ENCODE peak calls at places on chromosomes 6 and 20, in nine cellular contexts. One of them, this sample, is unnamed.

GRCh38 chr6:21309791-21310190 is 283.8 kb upstream of the SOX4 start:
- DNase-seq in A549: no peak
- DNase-seq in stomach: no peak
- DNase-seq in sigmoid colon: no peak
- DNase-seq in transverse colon: no peak
- DNase-seq in suprapubic skin: no peak
- DNase-seq in ovary: no peak
- DNase-seq in upper lobe of left lung: no peak
- DNase-seq in H1: no peak
- DNase-seq in this sample: no peak

GRCh38 chr20:33250666-33251065 is 14.9 kb downstream of the BPIFA1 start:
- DNase-seq in A549: no peak
- DNase-seq in stomach: no peak
- DNase-seq in sigmoid colon: no peak
- DNase-seq in transverse colon: no peak
- DNase-seq in suprapubic skin: no peak
- DNase-seq in ovary: no peak
- DNase-seq in upper lobe of left lung: no peak
- DNase-seq in H1: no peak
- DNase-seq in this sample: no peak

GRCh38 chr6:10633216-10633615 is 61.2 kb downstream of the C6orf52 start:
- DNase-seq in A549: peak; percentile 28
- DNase-seq in stomach: no peak
- DNase-seq in sigmoid colon: no peak
- DNase-seq in transverse colon: no peak
- DNase-seq in suprapubic skin: no peak
- DNase-seq in ovary: no peak
- DNase-seq in upper lobe of left lung: peak; percentile 35
- DNase-seq in H1: no peak
- DNase-seq in this sample: no peak

GRCh38 chr20:60331688-60332300 is 373.6 kb downstream of the CDH26 start:
- DNase-seq in A549: no peak
- DNase-seq in stomach: no peak
- DNase-seq in sigmoid colon: no peak
- DNase-seq in transverse colon: no peak
- DNase-seq in suprapubic skin: no peak
- DNase-seq in ovary: no peak
- DNase-seq in upper lobe of left lung: no peak
- DNase-seq in H1: no peak
- DNase-seq in this sample: no peak

GRCh38 chr6:137357948-137358266 is 136.3 kb downstream of the OLIG3 start:
- DNase-seq in A549: no peak
- DNase-seq in stomach: no peak
- DNase-seq in sigmoid colon: no peak
- DNase-seq in transverse colon: no peak
- DNase-seq in suprapubic skin: no peak
- DNase-seq in ovary: no peak
- DNase-seq in upper lobe of left lung: no peak
- DNase-seq in H1: no peak
- DNase-seq in this sample: no peak

GRCh38 chr6:31765910-31766794 is 3.7 kb downstream of the SAPCD1 start:
- DNase-seq in A549: no peak
- DNase-seq in stomach: no peak
- DNase-seq in sigmoid colon: no peak
- DNase-seq in transverse colon: no peak
- DNase-seq in suprapubic skin: no peak
- DNase-seq in ovary: no peak
- DNase-seq in upper lobe of left lung: no peak
- DNase-seq in H1: no peak
- DNase-seq in this sample: no peak

GRCh38 chr20:44780226-44780625 is 30.1 kb downstream of the RIMS4 start:
- DNase-seq in A549: peak; percentile 28
- DNase-seq in stomach: no peak
- DNase-seq in sigmoid colon: no peak
- DNase-seq in transverse colon: peak; percentile 15
- DNase-seq in suprapubic skin: no peak
- DNase-seq in ovary: peak; percentile 69
- DNase-seq in upper lobe of left lung: no peak
- DNase-seq in H1: no peak
- DNase-seq in this sample: no peak

GRCh38 chr6:158758464-158758863 is 60.7 kb downstream of the EZR start:
- DNase-seq in A549: no peak
- DNase-seq in stomach: no peak
- DNase-seq in sigmoid colon: no peak
- DNase-seq in transverse colon: no peak
- DNase-seq in suprapubic skin: no peak
- DNase-seq in ovary: no peak
- DNase-seq in upper lobe of left lung: no peak
- DNase-seq in H1: peak; percentile 34
- DNase-seq in this sample: no peak

GRCh38 chr6:130841128-130841728 is 14.0 kb downstream of the SMLR1 start:
- DNase-seq in A549: no peak
- DNase-seq in stomach: no peak
- DNase-seq in sigmoid colon: no peak
- DNase-seq in transverse colon: no peak
- DNase-seq in suprapubic skin: no peak
- DNase-seq in ovary: no peak
- DNase-seq in upper lobe of left lung: no peak
- DNase-seq in H1: no peak
- DNase-seq in this sample: no peak

GRCh38 chr20:48079028-48079427 is 293.7 kb upstream of the SULF2 start:
- DNase-seq in A549: no peak
- DNase-seq in stomach: no peak
- DNase-seq in sigmoid colon: no peak
- DNase-seq in transverse colon: no peak
- DNase-seq in suprapubic skin: no peak
- DNase-seq in ovary: no peak
- DNase-seq in upper lobe of left lung: no peak
- DNase-seq in H1: no peak
- DNase-seq in this sample: no peak

GRCh38 chr6:161044335-161044734 is 52.8 kb downstream of the MAP3K4 start:
- DNase-seq in A549: no peak
- DNase-seq in stomach: no peak
- DNase-seq in sigmoid colon: no peak
- DNase-seq in transverse colon: no peak
- DNase-seq in suprapubic skin: no peak
- DNase-seq in ovary: no peak
- DNase-seq in upper lobe of left lung: no peak
- DNase-seq in H1: no peak
- DNase-seq in this sample: no peak
- TF ChIP-seq EP300 in A549: no peak
- TF ChIP-seq EP300 in stomach: no peak
- TF ChIP-seq EP300 in sigmoid colon: no peak
- TF ChIP-seq EP300 in transverse colon: no peak
- TF ChIP-seq EP300 in suprapubic skin: no peak
- TF ChIP-seq EP300 in ovary: no peak
- TF ChIP-seq EP300 in upper lobe of left lung: no peak
- TF ChIP-seq EP300 in H1: no peak
- TF ChIP-seq EP300 in this sample: no peak

GRCh38 chr6:119957195-119957594 is 607.6 kb upstream of the MAN1A1 start:
- DNase-seq in A549: no peak
- DNase-seq in stomach: no peak
- DNase-seq in sigmoid colon: no peak
- DNase-seq in transverse colon: no peak
- DNase-seq in suprapubic skin: no peak
- DNase-seq in ovary: no peak
- DNase-seq in upper lobe of left lung: no peak
- DNase-seq in H1: peak; percentile 25
- DNase-seq in this sample: no peak
- TF ChIP-seq EP300 in A549: no peak
- TF ChIP-seq EP300 in stomach: no peak
- TF ChIP-seq EP300 in sigmoid colon: no peak
- TF ChIP-seq EP300 in transverse colon: no peak
- TF ChIP-seq EP300 in suprapubic skin: no peak
- TF ChIP-seq EP300 in ovary: no peak
- TF ChIP-seq EP300 in upper lobe of left lung: no peak
- TF ChIP-seq EP300 in H1: no peak
- TF ChIP-seq EP300 in this sample: no peak

GRCh38 chr6:66993272-66993671 is 1286.2 kb upstream of the EYS start:
- DNase-seq in A549: no peak
- DNase-seq in stomach: no peak
- DNase-seq in sigmoid colon: no peak
- DNase-seq in transverse colon: no peak
- DNase-seq in suprapubic skin: no peak
- DNase-seq in ovary: no peak
- DNase-seq in upper lobe of left lung: no peak
- DNase-seq in H1: no peak
- DNase-seq in this sample: no peak
- TF ChIP-seq EP300 in A549: no peak
- TF ChIP-seq EP300 in stomach: no peak
- TF ChIP-seq EP300 in sigmoid colon: no peak
- TF ChIP-seq EP300 in transverse colon: no peak
- TF ChIP-seq EP300 in suprapubic skin: no peak
- TF ChIP-seq EP300 in ovary: no peak
- TF ChIP-seq EP300 in upper lobe of left lung: no peak
- TF ChIP-seq EP300 in H1: no peak
- TF ChIP-seq EP300 in this sample: no peak

GRCh38 chr6:2108700-2109306 is 136.6 kb downstream of the GMDS start:
- DNase-seq in A549: no peak
- DNase-seq in stomach: no peak
- DNase-seq in sigmoid colon: no peak
- DNase-seq in transverse colon: no peak
- DNase-seq in suprapubic skin: no peak
- DNase-seq in ovary: no peak
- DNase-seq in upper lobe of left lung: no peak
- DNase-seq in H1: no peak
- DNase-seq in this sample: no peak
- TF ChIP-seq EP300 in A549: no peak
- TF ChIP-seq EP300 in stomach: no peak
- TF ChIP-seq EP300 in sigmoid colon: no peak
- TF ChIP-seq EP300 in transverse colon: no peak
- TF ChIP-seq EP300 in suprapubic skin: no peak
- TF ChIP-seq EP300 in ovary: no peak
- TF ChIP-seq EP300 in upper lobe of left lung: no peak
- TF ChIP-seq EP300 in H1: no peak
- TF ChIP-seq EP300 in this sample: no peak

DNA sequence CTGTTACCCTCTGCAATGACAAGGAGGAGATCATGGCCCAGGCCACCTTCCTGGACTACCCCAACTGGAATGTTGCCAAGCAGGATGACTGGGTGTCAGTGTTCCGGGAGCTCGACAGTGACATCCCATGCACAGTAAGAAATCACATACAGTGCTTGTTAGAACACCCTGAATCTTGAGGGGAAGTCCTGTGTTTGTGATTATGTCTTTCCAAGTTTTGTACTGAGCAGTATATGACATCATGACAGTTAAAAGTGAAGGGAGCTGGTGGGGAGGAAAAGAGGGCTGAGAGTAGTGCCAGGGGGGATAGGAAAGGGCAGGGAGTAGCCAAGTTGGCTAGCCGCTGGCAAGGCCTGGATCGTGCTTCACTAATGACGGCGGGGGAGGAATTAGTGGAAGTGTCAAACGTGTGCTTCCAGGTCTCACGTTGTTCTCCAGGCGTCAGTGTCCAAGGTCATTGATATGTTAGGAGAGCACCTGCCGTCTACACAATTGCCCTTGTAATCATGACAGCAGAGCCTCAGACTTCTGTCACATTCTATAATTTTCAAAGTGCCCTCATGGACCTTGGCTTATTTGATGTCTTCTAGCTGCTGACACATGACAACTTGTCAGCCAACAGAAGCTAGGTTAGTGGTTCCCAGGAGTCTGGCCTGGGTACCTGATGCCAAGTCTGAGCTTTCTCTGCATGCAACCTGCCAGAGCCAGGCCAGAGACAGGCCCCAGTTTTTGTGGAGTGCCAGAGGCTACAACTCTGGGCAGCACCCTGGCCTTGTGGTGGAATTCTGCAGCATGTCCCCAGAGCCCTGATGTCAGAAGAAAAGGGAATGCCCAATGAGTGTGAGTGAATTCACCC is 18.8 kb downstream of the CFAP61 start:
- DNase-seq in A549: no peak
- DNase-seq in stomach: no peak
- DNase-seq in sigmoid colon: no peak
- DNase-seq in transverse colon: no peak
- DNase-seq in suprapubic skin: no peak
- DNase-seq in ovary: no peak
- DNase-seq in upper lobe of left lung: no peak
- DNase-seq in H1: no peak
- DNase-seq in this sample: no peak
- TF ChIP-seq EP300 in A549: no peak
- TF ChIP-seq EP300 in stomach: no peak
- TF ChIP-seq EP300 in sigmoid colon: no peak
- TF ChIP-seq EP300 in transverse colon: no peak
- TF ChIP-seq EP300 in suprapubic skin: no peak
- TF ChIP-seq EP300 in ovary: no peak
- TF ChIP-seq EP300 in upper lobe of left lung: no peak
- TF ChIP-seq EP300 in H1: no peak
- TF ChIP-seq EP300 in this sample: no peak

GRCh38 chr6:41335296-41335695 is at the start of gene NCR2:
- DNase-seq in A549: no peak
- DNase-seq in stomach: no peak
- DNase-seq in sigmoid colon: no peak
- DNase-seq in transverse colon: no peak
- DNase-seq in suprapubic skin: no peak
- DNase-seq in ovary: no peak
- DNase-seq in upper lobe of left lung: no peak
- DNase-seq in H1: no peak
- DNase-seq in this sample: no peak

GRCh38 chr6:41335943-41336342 is 535 bp downstream of the NCR2 start:
- DNase-seq in A549: no peak
- DNase-seq in stomach: no peak
- DNase-seq in sigmoid colon: no peak
- DNase-seq in transverse colon: no peak
- DNase-seq in suprapubic skin: no peak
- DNase-seq in ovary: no peak
- DNase-seq in upper lobe of left lung: no peak
- DNase-seq in H1: no peak
- DNase-seq in this sample: no peak

GRCh38 chr6:41332842-41333736 is 2.3 kb upstream of the NCR2 start:
- DNase-seq in A549: no peak
- DNase-seq in stomach: no peak
- DNase-seq in sigmoid colon: no peak
- DNase-seq in transverse colon: no peak
- DNase-seq in suprapubic skin: no peak
- DNase-seq in ovary: no peak
- DNase-seq in upper lobe of left lung: no peak
- DNase-seq in H1: no peak
- DNase-seq in this sample: no peak

GRCh38 chr6:41336824-41337223 is 1.4 kb downstream of the NCR2 start:
- DNase-seq in A549: no peak
- DNase-seq in stomach: no peak
- DNase-seq in sigmoid colon: no peak
- DNase-seq in transverse colon: no peak
- DNase-seq in suprapubic skin: no peak
- DNase-seq in ovary: no peak
- DNase-seq in upper lobe of left lung: no peak
- DNase-seq in H1: no peak
- DNase-seq in this sample: no peak

DNA sequence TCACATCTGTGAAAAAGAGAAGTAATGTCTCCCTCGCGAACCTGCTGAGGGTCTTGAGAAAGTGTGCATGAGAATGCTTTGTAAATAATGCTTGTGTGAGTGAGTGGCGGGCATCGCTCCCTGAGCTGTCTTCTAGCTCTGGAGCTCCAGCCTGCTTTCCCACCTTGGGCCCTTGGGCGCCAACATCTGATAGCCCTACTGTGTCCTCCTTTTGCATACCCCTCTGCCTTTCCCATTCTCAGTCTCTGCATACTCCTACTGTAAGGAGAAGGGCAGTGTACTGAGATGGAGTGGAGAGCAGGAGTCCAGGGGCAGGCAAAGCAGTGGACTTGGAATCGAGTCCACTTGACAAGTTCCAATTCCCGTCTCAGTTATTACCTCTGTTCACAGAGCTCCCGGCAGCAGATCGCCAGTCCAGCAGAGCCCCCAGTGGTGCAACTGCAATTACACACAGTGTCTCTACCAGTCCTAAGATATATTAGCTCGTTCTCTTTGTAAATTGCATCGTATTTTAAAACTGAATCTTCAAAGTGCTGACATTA is 855 bp upstream of the NCR2 start:
- DNase-seq in A549: no peak
- DNase-seq in stomach: no peak
- DNase-seq in sigmoid colon: no peak
- DNase-seq in transverse colon: no peak
- DNase-seq in suprapubic skin: no peak
- DNase-seq in ovary: no peak
- DNase-seq in upper lobe of left lung: no peak
- DNase-seq in H1: no peak
- DNase-seq in this sample: no peak
- TF ChIP-seq EP300 in A549: no peak
- TF ChIP-seq EP300 in stomach: no peak
- TF ChIP-seq EP300 in sigmoid colon: no peak
- TF ChIP-seq EP300 in transverse colon: no peak
- TF ChIP-seq EP300 in suprapubic skin: no peak
- TF ChIP-seq EP300 in ovary: no peak
- TF ChIP-seq EP300 in upper lobe of left lung: no peak
- TF ChIP-seq EP300 in H1: no peak
- TF ChIP-seq EP300 in this sample: no peak

This sample was measured in tibial nerve.